ENCODE peak calls at places on chromosomes 4 and X, in ten cellular contexts. One of them, this sample, is unnamed.
A peak's percentile ranks its signal among the peaks of the same experiment; 100 is the strongest.

GRCh38 chrX:9539611-9540387 is 74.9 kb downstream of the TBL1X start:
- DNase-seq in mesendoderm: no peak
- DNase-seq in GM23248: no peak
- DNase-seq in lower leg skin: no peak
- DNase-seq in cardiac muscle cell: no peak
- DNase-seq in vagina: no peak
- DNase-seq in lower lobe of right lung: no peak
- DNase-seq in fibroblast of mammary gland: no peak
- DNase-seq in heart left ventricle: no peak
- DNase-seq in NB4: peak; percentile 52
- DNase-seq in this sample: no peak

GRCh38 chr4:114028071-114028470 is 48.6 kb upstream of the ARSJ start:
- DNase-seq in cardiac muscle cell: peak; percentile 31
- DNase-seq in fibroblast of mammary gland: peak; percentile 47
- DNase-seq in NB4: no peak
- DNase-seq in vagina: no peak
- DNase-seq in lower leg skin: no peak
- DNase-seq in lower lobe of right lung: no peak
- DNase-seq in heart left ventricle: no peak
- DNase-seq in GM23248: no peak
- DNase-seq in mesendoderm: no peak
- DNase-seq in this sample: peak; percentile 42

GRCh38 chr4:14874990-14875389 is 127.3 kb upstream of the CPEB2 start:
- DNase-seq in vagina: no peak
- DNase-seq in mesendoderm: no peak
- DNase-seq in lower lobe of right lung: no peak
- DNase-seq in lower leg skin: no peak
- DNase-seq in cardiac muscle cell: no peak
- DNase-seq in GM23248: no peak
- DNase-seq in fibroblast of mammary gland: no peak
- DNase-seq in NB4: no peak
- DNase-seq in heart left ventricle: no peak
- DNase-seq in this sample: no peak

GRCh38 chrX:154749856-154750255 is 1.0 kb downstream of the GAB3 start:
- DNase-seq in lower leg skin: no peak
- DNase-seq in fibroblast of mammary gland: no peak
- DNase-seq in lower lobe of right lung: no peak
- DNase-seq in mesendoderm: no peak
- DNase-seq in cardiac muscle cell: peak; percentile 46
- DNase-seq in vagina: no peak
- DNase-seq in heart left ventricle: no peak
- DNase-seq in NB4: peak; percentile 51
- DNase-seq in GM23248: peak; percentile 44
- DNase-seq in this sample: no peak

GRCh38 chr4:100106982-100107381 is 83.3 kb downstream of the DDIT4L start:
- DNase-seq in lower leg skin: no peak
- DNase-seq in fibroblast of mammary gland: no peak
- DNase-seq in GM23248: no peak
- DNase-seq in lower lobe of right lung: no peak
- DNase-seq in heart left ventricle: no peak
- DNase-seq in cardiac muscle cell: no peak
- DNase-seq in mesendoderm: no peak
- DNase-seq in NB4: peak; percentile 3
- DNase-seq in vagina: no peak
- DNase-seq in this sample: no peak

GRCh38 chrX:71144651-71145050 is at the start of gene NLGN3:
- DNase-seq in GM23248: peak; percentile 15
- DNase-seq in fibroblast of mammary gland: no peak
- DNase-seq in lower leg skin: no peak
- DNase-seq in NB4: no peak
- DNase-seq in heart left ventricle: no peak
- DNase-seq in mesendoderm: peak; percentile 6
- DNase-seq in lower lobe of right lung: no peak
- DNase-seq in cardiac muscle cell: no peak
- DNase-seq in vagina: no peak
- DNase-seq in this sample: no peak

GRCh38 chrX:40173662-40174593 is 76.2 kb upstream of the BCOR start:
- DNase-seq in mesendoderm: peak; percentile 40
- DNase-seq in lower leg skin: no peak
- DNase-seq in GM23248: peak; percentile 62
- DNase-seq in NB4: peak; percentile 91
- DNase-seq in fibroblast of mammary gland: no peak
- DNase-seq in heart left ventricle: peak; percentile 36
- DNase-seq in cardiac muscle cell: peak; percentile 39
- DNase-seq in vagina: no peak
- DNase-seq in lower lobe of right lung: peak; percentile 76
- DNase-seq in this sample: no peak

GRCh38 chrX:63560601-63561218 is 209.6 kb upstream of the SPIN4 start:
- DNase-seq in lower lobe of right lung: peak; percentile 59
- DNase-seq in heart left ventricle: peak; percentile 61
- DNase-seq in fibroblast of mammary gland: peak; percentile 71
- DNase-seq in GM23248: peak; percentile 81
- DNase-seq in lower leg skin: peak; percentile 38
- DNase-seq in vagina: no peak
- DNase-seq in NB4: peak; percentile 80
- DNase-seq in cardiac muscle cell: peak; percentile 78
- DNase-seq in mesendoderm: peak; percentile 95
- DNase-seq in this sample: peak; percentile 47

GRCh38 chrX:123803331-123803983 is 56.4 kb upstream of the XIAP start:
- DNase-seq in fibroblast of mammary gland: peak; percentile 83
- DNase-seq in heart left ventricle: peak; percentile 17
- DNase-seq in vagina: no peak
- DNase-seq in cardiac muscle cell: peak; percentile 64
- DNase-seq in mesendoderm: peak; percentile 95
- DNase-seq in NB4: peak; percentile 65
- DNase-seq in lower lobe of right lung: no peak
- DNase-seq in GM23248: peak; percentile 78
- DNase-seq in lower leg skin: peak; percentile 28
- DNase-seq in this sample: no peak

GRCh38 chr4:6017030-6017429 is 1.2 kb downstream of the C4orf50 start:
- DNase-seq in cardiac muscle cell: no peak
- DNase-seq in GM23248: no peak
- DNase-seq in NB4: no peak
- DNase-seq in lower leg skin: no peak
- DNase-seq in heart left ventricle: no peak
- DNase-seq in fibroblast of mammary gland: no peak
- DNase-seq in lower lobe of right lung: no peak
- DNase-seq in vagina: no peak
- DNase-seq in mesendoderm: no peak
- DNase-seq in this sample: no peak

DNA sequence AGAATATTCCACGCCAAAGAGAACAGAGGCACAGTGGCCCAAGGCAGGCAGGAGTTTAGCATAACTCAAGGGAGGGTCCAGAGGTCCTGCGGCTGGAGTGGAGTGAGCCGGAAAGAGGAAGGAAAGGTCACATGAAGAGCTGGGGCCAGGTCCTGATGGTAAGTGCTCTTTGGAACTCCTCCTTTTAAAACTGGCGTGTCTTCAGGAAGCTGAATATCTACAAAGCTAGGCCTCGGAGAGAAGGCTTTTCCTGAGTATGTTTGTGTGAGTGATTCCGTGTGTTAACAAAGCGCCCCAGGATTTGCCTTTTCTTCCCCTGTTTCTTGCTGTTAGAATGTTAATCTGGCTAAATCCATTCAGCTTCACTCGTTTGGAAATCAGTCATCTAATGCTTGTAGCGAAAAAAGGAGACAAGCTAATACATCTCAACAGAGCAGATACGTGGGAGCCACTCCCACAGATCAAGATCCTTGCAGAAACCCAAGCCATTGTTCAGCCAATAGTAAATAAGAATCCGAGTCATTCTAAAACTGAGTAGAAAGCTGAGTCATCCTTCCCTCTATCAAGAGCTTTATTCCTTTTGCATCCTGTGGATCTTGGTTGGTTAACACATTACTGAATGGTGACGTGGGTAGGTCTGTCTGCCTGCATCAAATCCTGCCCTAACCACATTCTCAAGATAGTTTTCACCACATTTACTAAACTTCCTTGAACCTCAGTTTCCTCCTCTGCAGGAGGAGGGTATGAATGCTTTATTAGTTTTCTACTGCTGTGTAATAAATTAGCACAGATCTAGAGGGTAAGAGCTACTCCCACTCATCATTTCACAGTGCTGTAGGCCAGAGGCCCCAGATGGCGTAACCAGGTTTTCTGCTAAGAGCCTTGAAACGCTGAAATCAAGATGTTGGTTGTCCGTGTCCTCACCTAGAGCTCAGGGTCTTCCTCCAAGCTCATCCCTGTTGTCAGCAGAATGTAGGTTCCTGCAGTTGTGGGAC is 43.2 kb upstream of the RBM47 start:
- DNase-seq in fibroblast of mammary gland: peak; percentile 99
- DNase-seq in mesendoderm: peak; percentile 97
- DNase-seq in NB4: peak; percentile 99
- DNase-seq in lower leg skin: no peak
- DNase-seq in GM23248: peak; percentile 93
- DNase-seq in cardiac muscle cell: peak; percentile 99
- DNase-seq in heart left ventricle: no peak
- DNase-seq in lower lobe of right lung: peak; percentile 62
- DNase-seq in vagina: no peak
- DNase-seq in this sample: peak; percentile 99
- H3K4me3 ChIP-seq in fibroblast of mammary gland: no peak overlapping the region
- H3K4me3 ChIP-seq in mesendoderm: no peak overlapping the region
- H3K4me3 ChIP-seq in NB4: peak overlapping the region; percentile 16
- H3K4me3 ChIP-seq in lower leg skin: no peak overlapping the region
- H3K4me3 ChIP-seq in GM23248: no peak overlapping the region
- H3K4me3 ChIP-seq in cardiac muscle cell: no peak overlapping the region
- H3K4me3 ChIP-seq in heart left ventricle: no peak overlapping the region
- H3K4me3 ChIP-seq in lower lobe of right lung: no peak overlapping the region
- H3K4me3 ChIP-seq in vagina: no peak overlapping the region
- H3K4me3 ChIP-seq in this sample: peak overlapping the region; percentile 21

DNA sequence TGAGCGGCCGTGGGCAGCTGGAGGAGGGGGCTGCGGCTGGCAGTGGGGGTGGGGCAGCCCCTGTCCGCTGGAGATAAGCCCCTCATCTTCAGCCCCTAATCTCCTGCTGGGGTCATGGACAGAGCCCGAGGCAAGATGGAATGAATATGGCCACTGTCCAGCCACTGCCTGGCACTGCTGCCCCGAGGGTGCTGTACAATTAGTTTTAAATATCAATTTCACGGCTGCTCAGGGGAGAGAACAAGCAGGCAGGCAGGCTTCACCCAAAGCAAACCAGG is 64.1 kb upstream of the NKX1-1 start:
- DNase-seq in cardiac muscle cell: no peak
- DNase-seq in mesendoderm: no peak
- DNase-seq in vagina: no peak
- DNase-seq in fibroblast of mammary gland: no peak
- DNase-seq in heart left ventricle: no peak
- DNase-seq in GM23248: no peak
- DNase-seq in lower lobe of right lung: no peak
- DNase-seq in lower leg skin: no peak
- DNase-seq in NB4: no peak
- DNase-seq in this sample: no peak
- H3K4me3 ChIP-seq in cardiac muscle cell: no peak overlapping the region
- H3K4me3 ChIP-seq in mesendoderm: no peak overlapping the region
- H3K4me3 ChIP-seq in vagina: no peak overlapping the region
- H3K4me3 ChIP-seq in fibroblast of mammary gland: no peak overlapping the region
- H3K4me3 ChIP-seq in heart left ventricle: no peak overlapping the region
- H3K4me3 ChIP-seq in GM23248: no peak overlapping the region
- H3K4me3 ChIP-seq in lower lobe of right lung: no peak overlapping the region
- H3K4me3 ChIP-seq in lower leg skin: no peak overlapping the region
- H3K4me3 ChIP-seq in NB4: no peak overlapping the region
- H3K4me3 ChIP-seq in this sample: no peak overlapping the region

DNA sequence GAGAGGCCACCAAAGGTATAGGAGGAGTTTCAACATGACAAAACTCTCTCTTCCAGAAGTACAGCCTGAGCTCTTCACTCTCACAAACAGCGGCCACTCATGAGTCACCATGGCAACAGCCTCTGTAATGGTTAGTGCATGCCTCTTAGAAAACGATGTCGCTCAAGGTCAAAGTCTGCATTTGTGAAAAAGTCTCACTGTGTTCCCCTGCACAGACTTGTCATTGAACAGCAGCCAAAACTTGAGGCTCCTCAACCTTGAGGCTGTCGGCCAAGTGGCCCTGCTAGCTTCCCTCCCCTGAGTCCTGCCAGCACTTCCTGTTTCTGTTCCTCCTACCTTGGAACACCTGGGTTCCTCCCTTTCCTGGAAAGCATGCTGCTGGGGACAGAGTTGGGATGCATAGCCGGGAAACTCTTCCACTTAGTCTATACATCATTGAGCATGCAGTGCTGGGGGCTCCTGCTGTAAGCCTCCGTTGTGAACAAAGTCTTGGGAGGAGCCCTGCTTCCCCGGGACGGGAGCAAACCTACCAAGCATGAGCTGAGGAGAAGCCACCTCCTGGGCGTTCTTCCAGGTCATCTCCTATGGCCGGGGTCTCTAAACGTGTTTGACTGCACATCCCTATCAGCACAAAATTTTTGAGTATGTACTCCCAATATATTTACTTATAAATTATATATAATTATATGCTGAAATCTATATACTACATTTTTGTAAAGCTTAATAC is 66.7 kb downstream of the ING2 start:
- DNase-seq in vagina: no peak
- DNase-seq in cardiac muscle cell: peak; percentile 25
- DNase-seq in mesendoderm: peak; percentile 60
- DNase-seq in GM23248: peak; percentile 42
- DNase-seq in lower leg skin: peak; percentile 28
- DNase-seq in lower lobe of right lung: peak; percentile 87
- DNase-seq in NB4: peak; percentile 27
- DNase-seq in fibroblast of mammary gland: peak; percentile 41
- DNase-seq in heart left ventricle: no peak
- DNase-seq in this sample: peak; percentile 5
- H3K4me3 ChIP-seq in vagina: no peak overlapping the region
- H3K4me3 ChIP-seq in cardiac muscle cell: no peak overlapping the region
- H3K4me3 ChIP-seq in mesendoderm: no peak overlapping the region
- H3K4me3 ChIP-seq in GM23248: no peak overlapping the region
- H3K4me3 ChIP-seq in lower leg skin: no peak overlapping the region
- H3K4me3 ChIP-seq in lower lobe of right lung: no peak overlapping the region
- H3K4me3 ChIP-seq in NB4: no peak overlapping the region
- H3K4me3 ChIP-seq in fibroblast of mammary gland: no peak overlapping the region
- H3K4me3 ChIP-seq in heart left ventricle: no peak overlapping the region
- H3K4me3 ChIP-seq in this sample: peak overlapping the region; percentile 20

GRCh38 chr4:178198691-178199090 is 756.5 kb upstream of the AGA start:
- DNase-seq in heart left ventricle: no peak
- DNase-seq in GM23248: no peak
- DNase-seq in mesendoderm: no peak
- DNase-seq in lower lobe of right lung: no peak
- DNase-seq in fibroblast of mammary gland: no peak
- DNase-seq in NB4: no peak
- DNase-seq in cardiac muscle cell: no peak
- DNase-seq in vagina: no peak
- DNase-seq in lower leg skin: no peak
- DNase-seq in this sample: peak; percentile 60

GRCh38 chr4:178202422-178202821 is 760.2 kb upstream of the AGA start:
- DNase-seq in lower lobe of right lung: no peak
- DNase-seq in vagina: no peak
- DNase-seq in NB4: no peak
- DNase-seq in lower leg skin: no peak
- DNase-seq in fibroblast of mammary gland: no peak
- DNase-seq in heart left ventricle: no peak
- DNase-seq in cardiac muscle cell: no peak
- DNase-seq in mesendoderm: no peak
- DNase-seq in GM23248: no peak
- DNase-seq in this sample: no peak

GRCh38 chr4:178192611-178193010 is 750.4 kb upstream of the AGA start:
- DNase-seq in NB4: no peak
- DNase-seq in GM23248: no peak
- DNase-seq in cardiac muscle cell: no peak
- DNase-seq in lower leg skin: no peak
- DNase-seq in vagina: no peak
- DNase-seq in mesendoderm: no peak
- DNase-seq in fibroblast of mammary gland: no peak
- DNase-seq in lower lobe of right lung: no peak
- DNase-seq in heart left ventricle: no peak
- DNase-seq in this sample: no peak

GRCh38 chr4:178196751-178197150 is 754.5 kb upstream of the AGA start:
- DNase-seq in heart left ventricle: no peak
- DNase-seq in lower lobe of right lung: no peak
- DNase-seq in GM23248: no peak
- DNase-seq in vagina: no peak
- DNase-seq in lower leg skin: no peak
- DNase-seq in fibroblast of mammary gland: no peak
- DNase-seq in cardiac muscle cell: no peak
- DNase-seq in mesendoderm: no peak
- DNase-seq in NB4: no peak
- DNase-seq in this sample: no peak
- H3K4me3 ChIP-seq in heart left ventricle: no peak overlapping the region
- H3K4me3 ChIP-seq in lower lobe of right lung: no peak overlapping the region
- H3K4me3 ChIP-seq in GM23248: no peak overlapping the region
- H3K4me3 ChIP-seq in vagina: no peak overlapping the region
- H3K4me3 ChIP-seq in lower leg skin: no peak overlapping the region
- H3K4me3 ChIP-seq in fibroblast of mammary gland: no peak overlapping the region
- H3K4me3 ChIP-seq in cardiac muscle cell: no peak overlapping the region
- H3K4me3 ChIP-seq in mesendoderm: no peak overlapping the region
- H3K4me3 ChIP-seq in NB4: no peak overlapping the region
- H3K4me3 ChIP-seq in this sample: no peak overlapping the region

This sample was measured in retinal pigment epithelial cell.